ENCODE peak calls at places on chromosome 16, in six cellular contexts. H, Z, N, A, K and Q are unnamed samples.
A peak's percentile ranks its signal among the peaks of the same experiment; 100 is the strongest.

GRCh38 chr16:69481901-69482341 is 57.5 kb downstream of the CYB5B start:
- DNase-seq in H (no peak), Z (no peak), N (no peak), A (no peak), K (peak; percentile 50), Q (peak; percentile 97)

GRCh38 chr16:49112754-49113153 is 168.9 kb downstream of the CBLN1 start:
- DNase-seq in H (no peak), Z (no peak), N (no peak), A (no peak), K (no peak), Q (no peak)

GRCh38 chr16:62077998-62078397 is 41.8 kb upstream of the CDH8 start:
- DNase-seq in H (no peak), Z (peak; percentile 34), N (no peak), A (no peak), K (no peak), Q (no peak)

GRCh38 chr16:11629071-11630030 is 38.9 kb upstream of the SNN start:
- DNase-seq in H (no peak), Z (peak; percentile 77), N (no peak), A (no peak), K (no peak), Q (no peak)

GRCh38 chr16:62644030-62644812 is 608.0 kb upstream of the CDH8 start:
- DNase-seq in H (no peak), Z (no peak), N (no peak), A (no peak), K (no peak), Q (no peak)

GRCh38 chr16:63672493-63672892 is 1449.4 kb downstream of the CDH11 start:
- DNase-seq in H (no peak), Z (no peak), N (no peak), A (no peak), K (no peak), Q (no peak)

GRCh38 chr16:4110680-4111079 is 5.6 kb downstream of the ADCY9 start:
- DNase-seq in H (no peak), Z (no peak), N (peak; percentile 59), A (no peak), K (no peak), Q (no peak)

GRCh38 chr16:72179592-72179991 is 7.6 kb upstream of the PMFBP1 start:
- DNase-seq in H (no peak), Z (no peak), N (no peak), A (no peak), K (no peak), Q (no peak)

GRCh38 chr16:49278944-49279725 is 2.5 kb downstream of the CBLN1 start:
- DNase-seq in H (no peak), Z (no peak), N (no peak), A (no peak), K (no peak), Q (no peak)

GRCh38 chr16:31452631-31453106 is 6.6 kb upstream of the ARMC5 start:
- DNase-seq in H (no peak), Z (no peak), N (no peak), A (no peak), K (peak; percentile 37), Q (peak; percentile 25)

GRCh38 chr16:77385481-77385880 is 49.4 kb downstream of the ADAMTS18 start:
- DNase-seq in H (no peak), Z (no peak), N (no peak), A (no peak), K (no peak), Q (no peak)

GRCh38 chr16:64589836-64590235 is 532.0 kb downstream of the CDH11 start:
- DNase-seq in H (no peak), Z (no peak), N (no peak), A (no peak), K (no peak), Q (no peak)

DNA sequence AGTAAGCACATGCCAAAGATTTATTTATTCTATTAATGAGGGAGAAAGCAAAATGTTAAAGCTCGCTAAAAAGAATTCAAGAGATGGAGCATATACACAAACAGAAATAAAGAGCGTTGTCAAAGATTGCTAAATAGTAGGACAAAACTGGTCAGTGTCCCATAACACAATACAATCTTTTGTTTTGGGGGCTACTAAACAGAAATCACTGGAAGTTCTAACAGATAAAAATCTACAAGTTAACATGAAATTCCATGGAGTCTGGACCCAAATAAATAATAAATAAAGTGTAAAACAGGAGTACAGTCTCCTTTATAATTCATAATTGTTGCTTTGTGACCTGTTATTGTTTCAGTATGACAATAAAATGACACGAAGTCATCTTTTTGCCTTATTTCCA is 115.2 kb upstream of the CNTNAP4 start:
- DNase-seq in H (no peak), Z (no peak), N (no peak), A (no peak), K (no peak), Q (no peak)
- TF ChIP-seq MYC in H (no peak), Z (no peak), N (no peak), A (no peak), K (no peak), Q (no peak)

DNA sequence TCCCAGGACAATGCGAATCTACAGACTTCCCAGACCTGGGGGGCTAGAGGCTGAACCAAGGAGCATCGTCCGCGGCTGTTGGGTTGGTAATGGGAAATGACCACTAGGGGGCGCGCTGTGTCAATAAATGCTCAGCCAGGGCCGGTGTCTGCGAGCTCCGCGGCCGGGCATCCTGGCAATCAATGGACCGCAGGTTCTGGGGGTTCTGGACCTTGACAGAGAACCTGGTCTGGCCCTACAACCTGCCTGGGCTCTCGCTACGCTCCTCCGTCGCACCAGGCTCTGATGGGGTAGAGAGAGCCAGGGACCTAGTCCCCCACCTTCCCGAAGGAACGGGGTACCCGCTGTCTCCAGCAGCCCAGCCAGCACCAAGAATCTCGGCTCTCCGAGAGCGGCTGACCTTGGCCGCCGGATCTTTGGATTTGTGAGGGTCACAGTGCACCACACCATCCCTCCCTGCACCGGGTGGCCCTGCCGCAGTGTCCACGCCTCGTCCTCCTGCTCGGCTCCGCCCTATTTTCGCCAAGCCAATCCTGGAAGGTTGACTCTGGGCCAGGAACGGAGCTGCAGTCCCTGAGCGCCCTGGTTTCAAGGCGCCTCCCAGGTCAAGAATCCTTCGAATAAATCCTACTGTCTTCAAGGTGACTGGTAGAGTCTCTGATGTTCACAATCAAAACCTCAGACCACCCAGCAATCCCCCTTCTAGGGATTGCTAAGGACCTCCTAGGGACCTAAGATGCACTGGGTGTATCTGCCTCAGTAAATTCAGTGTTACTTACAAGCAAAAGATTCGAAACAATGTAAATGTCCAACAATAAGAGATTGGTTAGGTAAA is 20.3 kb upstream of the BEAN1 start:
- DNase-seq in H (peak; percentile 92), Z (peak; percentile 74), N (peak; percentile 73), A (no peak), K (peak; percentile 84), Q (peak; percentile 75)
- TF ChIP-seq POLR2A in H (peak; percentile 37), Z (no peak), N (peak; percentile 44), A (no peak), K (no peak), Q (peak; percentile 76)

DNA sequence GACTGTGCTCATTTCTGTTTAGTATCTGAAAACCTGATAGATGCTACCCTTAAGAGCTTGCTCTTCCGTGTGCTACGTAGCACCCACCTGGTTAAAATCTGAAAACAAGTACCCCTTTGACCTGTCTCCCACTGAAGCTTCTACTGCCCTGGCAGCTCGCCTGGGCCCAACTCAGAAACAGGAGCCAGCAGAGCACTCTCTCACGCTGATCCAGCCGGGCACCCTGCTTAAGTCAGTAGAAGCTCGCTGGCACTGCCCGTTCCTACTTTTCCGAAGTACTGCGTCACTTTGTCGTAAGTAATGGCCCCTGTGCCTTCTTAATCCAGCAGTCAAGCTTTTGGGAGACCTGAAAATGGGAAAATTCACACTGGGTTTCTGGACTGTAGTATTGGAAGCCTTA is 18.9 kb downstream of the NTAN1 start:
- DNase-seq in H (no peak), Z (no peak), N (no peak), A (no peak), K (no peak), Q (no peak)
- TF ChIP-seq MYC in H (no peak), Z (no peak), N (no peak), A (no peak), K (no peak), Q (no peak)

DNA sequence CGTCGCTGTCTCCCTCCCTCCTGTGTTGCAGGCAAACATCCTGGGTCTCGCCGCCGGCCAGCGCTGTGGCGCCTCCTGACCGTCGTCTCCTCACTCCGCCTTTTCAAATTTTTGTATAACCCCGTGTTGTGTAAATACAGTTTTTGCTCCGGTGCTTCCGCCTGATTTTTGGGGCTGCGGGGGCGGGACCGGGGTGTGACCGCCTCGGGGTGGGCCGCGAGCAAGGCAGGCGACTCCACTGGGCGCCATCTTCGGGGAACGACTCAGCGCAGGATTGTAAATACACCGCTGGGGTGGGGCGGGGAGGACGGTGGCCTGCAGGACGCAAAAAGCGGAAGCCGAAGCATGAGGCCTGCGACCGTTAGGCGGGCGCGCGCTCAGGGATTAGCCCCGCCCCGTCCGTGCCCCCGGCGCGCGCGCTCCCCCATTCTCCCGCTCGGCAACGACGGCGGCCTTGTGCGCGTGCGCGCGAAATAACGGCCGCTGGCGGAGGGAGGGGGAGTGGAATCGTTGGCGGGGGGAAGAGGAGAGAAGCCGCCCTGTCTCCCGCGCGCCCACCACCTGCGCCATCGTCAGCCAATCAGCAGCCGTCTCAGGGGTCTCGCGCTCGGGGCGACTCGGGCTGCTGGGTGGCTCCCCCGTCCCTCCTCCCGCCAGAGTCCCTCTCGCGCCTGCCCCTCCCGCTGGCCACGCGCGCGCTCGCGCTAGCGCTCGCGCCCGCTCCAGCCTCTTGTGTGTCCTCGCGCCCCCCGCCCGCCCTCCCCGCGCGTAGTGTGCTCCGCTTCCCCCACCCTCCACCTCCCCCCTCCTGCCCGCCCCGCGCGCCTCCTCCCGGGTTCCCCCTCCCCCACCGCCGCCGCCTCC is 865 bp upstream of the MAZ start:
- DNase-seq in H (peak; percentile 84), Z (peak; percentile 98), N (peak; percentile 97), A (peak; percentile 76), K (peak; percentile 84), Q (peak; percentile 97)
- TF ChIP-seq POLR2A in H (peak; percentile 57), Z (peak; percentile 74), N (no peak), A (peak; percentile 95), K (peak; percentile 88), Q (peak; percentile 72)

GRCh38 chr16:55465077-55465896 is 13.7 kb upstream of the MMP2 start:
- DNase-seq in H (peak; percentile 74), Z (peak; percentile 88), N (peak; percentile 81), A (peak; percentile 13), K (peak; percentile 90), Q (peak; percentile 83)

GRCh38 chr16:55466209-55466608 is 12.8 kb upstream of the MMP2 start:
- DNase-seq in H (no peak), Z (no peak), N (no peak), A (no peak), K (no peak), Q (no peak)

GRCh38 chr16:55468352-55468990 is 10.5 kb upstream of the MMP2 start:
- DNase-seq in H (no peak), Z (peak; percentile 56), N (no peak), A (no peak), K (no peak), Q (no peak)

GRCh38 chr16:55469821-55470532 is 9.0 kb upstream of the MMP2 start:
- DNase-seq in H (no peak), Z (no peak), N (no peak), A (no peak), K (no peak), Q (no peak)

DNA sequence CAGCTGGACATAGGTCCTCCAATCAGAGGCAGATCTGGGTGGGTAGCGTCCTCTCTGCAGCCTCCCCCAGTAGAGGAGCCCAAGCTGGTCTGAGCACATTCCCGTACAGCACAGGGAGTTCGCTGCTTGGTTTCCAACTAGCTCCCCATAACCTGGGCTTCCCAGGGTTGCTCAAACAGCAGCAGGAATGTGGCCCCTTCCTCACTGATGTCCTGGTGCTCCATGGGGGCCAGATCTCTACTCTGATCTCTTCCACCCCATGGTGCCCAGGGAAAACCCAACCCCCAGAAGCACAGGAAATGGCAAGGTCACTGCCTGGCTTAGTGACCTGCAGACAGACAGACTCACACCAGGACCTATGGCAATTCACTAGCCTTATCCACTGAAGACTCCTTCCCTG is 11.1 kb upstream of the MMP2 start:
- DNase-seq in H (no peak), Z (no peak), N (no peak), A (no peak), K (no peak), Q (no peak)
- TF ChIP-seq MYC in H (no peak), Z (no peak), N (no peak), A (no peak), K (no peak), Q (no peak)

GRCh38 chr16:1335211-1335971 is 1.9 kb downstream of the BAIAP3 start:
- DNase-seq in H (no peak), Z (no peak), N (no peak), A (no peak), K (no peak), Q (no peak)
- TF ChIP-seq POLR2A in H (no peak), Z (no peak), N (no peak), A (no peak), K (no peak), Q (no peak)